ENCODE peak calls at places on chromosomes 16 and 17, in five cellular contexts. U is left ventricle myocardium inferior; X is fibroblast of lung; G is left lung; J is naive thymus-derived CD4-positive, alpha-beta T cell. H is an unnamed sample. For H3K9me3, the result is how much of the 10 kb centered on the place peaks cover.

GRCh38 chr16:68069511-68070248 is 15.5 kb upstream of the NFATC3 start:
- DNase-seq in U (peak), X (no peak), G (peak), J (peak), H (no peak)

GRCh38 chr17:49509588-49509917 is 14.5 kb downstream of the NGFR start:
- DNase-seq in U (no peak), X (no peak), G (no peak), J (no peak), H (no peak)

GRCh38 chr16:84810518-84811273 is 9.1 kb upstream of the CRISPLD2 start:
- DNase-seq in U (no peak), X (peak), G (no peak), J (peak), H (no peak)

GRCh38 chr16:760498-761343 is at the start of gene MSLN:
- DNase-seq in U (no peak), X (no peak), G (peak), J (no peak), H (no peak)

GRCh38 chr17:56973520-56973919 is 4.4 kb upstream of the SCPEP1 start:
- DNase-seq in U (no peak), X (peak), G (no peak), J (no peak), H (no peak)

GRCh38 chr17:391850-392249 is 39.2 kb upstream of the RPH3AL start:
- DNase-seq in U (no peak), X (no peak), G (no peak), J (no peak), H (no peak)

GRCh38 chr16:51982715-51983680 is 563.9 kb downstream of the TOX3 start:
- DNase-seq in U (no peak), X (peak), G (no peak), J (peak), H (no peak)

GRCh38 chr17:62801553-62801952 is 6.6 kb downstream of the MARCHF10 start:
- DNase-seq in U (no peak), X (no peak), G (no peak), J (no peak), H (no peak)

GRCh38 chr16:11629071-11630030 is 38.9 kb upstream of the SNN start:
- DNase-seq in U (peak), X (peak), G (peak), J (peak), H (no peak)

GRCh38 chr17:40218740-40219072 is 398 bp upstream of the WIPF2 start:
- DNase-seq in U (peak), X (peak), G (peak), J (peak), H (peak)

GRCh38 chr17:33113281-33114010 is 121.8 kb downstream of the SPACA3 start:
- DNase-seq in U (no peak), X (peak), G (no peak), J (no peak), H (no peak)

GRCh38 chr16:2364638-2365210 is 24.2 kb upstream of the ABCA3 start:
- DNase-seq in U (no peak), X (no peak), G (no peak), J (no peak), H (no peak)

GRCh38 chr16:27759301-27759871 is 209.4 kb downstream of the KATNIP start:
- DNase-seq in U (no peak), X (peak), G (no peak), J (no peak), H (no peak)

GRCh38 chr17:61799812-61800484 is 63.4 kb downstream of the BRIP1 start:
- DNase-seq in U (no peak), X (no peak), G (no peak), J (no peak), H (no peak)

GRCh38 chr17:56629450-56630187 is 36.1 kb downstream of the NOG start:
- DNase-seq in U (no peak), X (peak), G (no peak), J (peak), H (no peak)

GRCh38 chr17:39665642-39666221 is 583 bp downstream of the TCAP start:
- DNase-seq in U (no peak), X (no peak), G (no peak), J (no peak), H (no peak)

GRCh38 chr16:82024883-82025282 is 10.2 kb upstream of the HSD17B2 start:
- DNase-seq in U (no peak), X (no peak), G (no peak), J (no peak), H (no peak)

GRCh38 chr16:79286646-79287423 is 313.7 kb downstream of the MAF start:
- DNase-seq in U (peak), X (no peak), G (peak), J (peak), H (no peak)

GRCh38 chr16:49262501-49262900 is 19.1 kb downstream of the CBLN1 start:
- DNase-seq in U (no peak), X (no peak), G (no peak), J (no peak), H (no peak)

GRCh38 chr17:20009052-20009301 is 182 bp upstream of the SPECC1 start:
- DNase-seq in U (no peak), X (no peak), G (no peak), J (no peak), H (no peak)

GRCh38 chr16:14392960-14393359 is 237.1 kb downstream of the PARN start:
- DNase-seq in U (no peak), X (no peak), G (no peak), J (no peak), H (no peak)

DNA sequence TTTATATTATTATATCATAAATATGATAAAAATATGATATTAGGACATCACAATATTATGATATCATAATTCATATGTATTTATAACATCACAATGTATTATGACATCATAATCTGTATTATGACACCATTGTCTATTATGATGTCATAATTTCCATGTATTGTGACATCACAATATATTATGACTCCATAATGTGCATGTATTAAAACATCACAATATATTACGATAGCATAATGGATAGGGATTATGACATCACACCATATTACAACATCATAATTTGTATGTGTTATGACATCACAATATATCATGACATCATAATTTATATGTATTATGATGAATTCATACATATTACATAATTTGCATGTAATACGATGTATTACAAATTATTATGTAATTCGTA is 1755.9 kb downstream of the TP53TG3F start:
- DNase-seq in U (no peak), X (no peak), G (no peak), J (no peak), H (no peak)
- H3K9me3 ChIP-seq in U (under half), X (under half), G (under half), J (under half), H (under half)

DNA sequence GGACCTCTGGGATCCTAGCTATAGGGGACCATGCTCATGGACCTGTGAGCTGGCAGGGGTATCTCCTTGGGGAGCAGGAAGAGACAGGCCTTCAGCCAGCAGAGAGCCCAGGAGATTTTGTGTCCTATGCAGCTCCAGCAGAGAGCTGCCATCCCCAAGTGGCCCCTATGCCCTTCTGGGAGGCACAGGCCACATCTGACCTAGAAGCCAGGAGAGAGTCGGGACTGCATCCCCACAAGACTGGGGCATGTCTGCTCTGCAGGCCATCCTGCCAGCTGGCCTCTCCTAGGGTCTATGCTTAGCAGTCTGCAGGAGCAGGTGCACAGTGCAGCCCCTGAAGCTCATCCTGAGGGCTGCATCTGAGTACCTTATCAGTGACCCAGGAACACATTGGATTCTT is 279.5 kb downstream of the KIF2B start:
- DNase-seq in U (no peak), X (no peak), G (no peak), J (no peak), H (no peak)
- H3K9me3 ChIP-seq in U (half or more), X (under half), G (under half), J (under half), H (under half)

GRCh38 chr17:7380855-7381683 is at the start of gene TNK1:
- DNase-seq in U (peak), X (no peak), G (peak), J (no peak), H (no peak)

GRCh38 chr17:7383742-7384488 is 3.0 kb downstream of the TNK1 start:
- DNase-seq in U (peak), X (no peak), G (no peak), J (peak), H (peak)

GRCh38 chr17:7384489-7385081 is 3.7 kb downstream of the TNK1 start:
- DNase-seq in U (no peak), X (no peak), G (no peak), J (peak), H (no peak)

GRCh38 chr17:7382901-7383300 is 2.0 kb downstream of the TNK1 start:
- DNase-seq in U (no peak), X (no peak), G (no peak), J (no peak), H (no peak)

DNA sequence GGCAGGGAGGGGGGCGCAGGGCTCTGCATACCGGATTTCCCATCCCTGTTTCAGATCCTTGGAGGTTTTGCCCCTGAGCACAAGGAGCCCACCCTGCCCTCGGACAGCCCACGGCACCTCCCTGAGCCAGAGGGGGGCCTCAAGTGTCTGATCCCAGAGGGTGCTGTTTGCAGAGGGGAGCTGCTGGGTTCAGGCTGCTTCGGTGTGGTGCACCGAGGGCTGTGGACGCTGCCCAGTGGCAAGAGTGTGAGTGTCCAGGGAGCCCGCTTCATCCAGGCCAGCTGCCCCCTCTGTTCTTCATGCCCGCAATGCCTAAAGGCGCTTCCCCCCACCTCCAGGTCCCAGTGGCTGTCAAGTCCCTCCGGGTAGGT is 2.5 kb downstream of the TNK1 start:
- DNase-seq in U (no peak), X (no peak), G (no peak), J (no peak), H (no peak)
- H3K9me3 ChIP-seq in U (under half), X (under half), G (under half), J (under half), H (under half)

GRCh38 chr17:37273419-37274051 is 102.2 kb upstream of the C17orf78 start:
- DNase-seq in U (no peak), X (peak), G (no peak), J (no peak), H (no peak)

GRCh38 chr17:37278247-37278894 is 97.4 kb upstream of the C17orf78 start:
- DNase-seq in U (no peak), X (no peak), G (no peak), J (no peak), H (no peak)

GRCh38 chr17:37276475-37276874 is 99.3 kb upstream of the C17orf78 start:
- DNase-seq in U (no peak), X (no peak), G (no peak), J (no peak), H (no peak)

DNA sequence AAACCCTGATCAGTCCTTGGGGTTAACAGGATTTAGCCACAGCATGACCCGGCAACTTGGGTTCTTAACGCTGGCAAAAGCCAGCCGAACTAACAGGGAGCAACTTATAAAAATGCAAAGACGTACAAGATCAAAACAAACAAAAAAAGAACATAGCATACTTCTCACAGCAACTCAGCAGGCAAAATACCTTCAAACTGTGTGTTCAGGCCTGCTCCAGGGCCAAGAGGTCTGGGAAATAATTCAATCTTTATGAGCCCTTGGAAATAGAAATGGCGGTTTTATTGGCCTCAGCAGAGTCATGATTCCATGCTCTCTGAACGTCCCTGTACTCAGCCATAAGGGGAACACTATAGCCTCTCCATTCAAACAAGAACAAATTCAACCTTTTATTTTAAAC is 101.4 kb upstream of the C17orf78 start:
- DNase-seq in U (no peak), X (no peak), G (no peak), J (no peak), H (no peak)
- H3K9me3 ChIP-seq in U (under half), X (under half), G (under half), J (under half), H (under half)

DNA sequence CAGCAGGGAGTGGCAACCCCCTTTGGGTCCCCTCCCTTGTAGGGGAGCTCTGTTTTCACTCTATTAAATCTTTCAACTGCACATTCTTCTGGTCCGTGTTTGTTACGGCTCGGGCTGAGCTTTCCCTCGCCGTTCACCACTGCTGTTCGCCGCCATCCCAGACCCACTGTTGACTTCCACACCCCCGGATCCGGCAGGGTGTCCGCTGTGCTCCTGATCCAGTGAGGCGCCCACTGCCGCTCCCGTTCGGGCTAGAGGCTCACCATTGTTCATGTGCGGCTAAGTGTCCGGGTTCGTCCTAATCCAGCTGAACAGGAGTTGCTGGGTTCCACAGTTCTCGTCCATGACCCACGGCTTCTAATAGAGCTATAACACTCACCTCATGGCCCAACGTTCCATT is 408.1 kb downstream of the KCNJ2 start:
- DNase-seq in U (no peak), X (no peak), G (no peak), J (no peak), H (no peak)
- H3K9me3 ChIP-seq in U (under half), X (under half), G (under half), J (under half), H (under half)

GRCh38 chr17:4032245-4032644 is 68.0 kb upstream of the ATP2A3 start:
- DNase-seq in U (no peak), X (no peak), G (no peak), J (no peak), H (no peak)

GRCh38 chr17:4032738-4033137 is 68.5 kb upstream of the ATP2A3 start:
- DNase-seq in U (no peak), X (no peak), G (no peak), J (no peak), H (no peak)

GRCh38 chr17:4023220-4023619 is 59.0 kb upstream of the ATP2A3 start:
- DNase-seq in U (no peak), X (no peak), G (no peak), J (no peak), H (no peak)

GRCh38 chr17:4026255-4026654 is 62.0 kb upstream of the ATP2A3 start:
- DNase-seq in U (no peak), X (no peak), G (no peak), J (no peak), H (no peak)

GRCh38 chr17:4028436-4028835 is 64.2 kb upstream of the ATP2A3 start:
- DNase-seq in U (no peak), X (no peak), G (no peak), J (no peak), H (no peak)
- H3K9me3 ChIP-seq in U (under half), X (under half), G (under half), J (under half), H (under half)

GRCh38 chr17:64940055-64940454 is 20.8 kb upstream of the LRRC37A3 start:
- DNase-seq in U (no peak), X (no peak), G (no peak), J (no peak), H (no peak)
- H3K9me3 ChIP-seq in U (under half), X (under half), G (under half), J (under half), H (under half)

GRCh38 chr16:50384500-50385122 is 15.8 kb upstream of the BRD7 start:
- DNase-seq in U (no peak), X (no peak), G (no peak), J (no peak), H (no peak)
- H3K9me3 ChIP-seq in U (under half), X (under half), G (under half), J (under half), H (under half)

DNA sequence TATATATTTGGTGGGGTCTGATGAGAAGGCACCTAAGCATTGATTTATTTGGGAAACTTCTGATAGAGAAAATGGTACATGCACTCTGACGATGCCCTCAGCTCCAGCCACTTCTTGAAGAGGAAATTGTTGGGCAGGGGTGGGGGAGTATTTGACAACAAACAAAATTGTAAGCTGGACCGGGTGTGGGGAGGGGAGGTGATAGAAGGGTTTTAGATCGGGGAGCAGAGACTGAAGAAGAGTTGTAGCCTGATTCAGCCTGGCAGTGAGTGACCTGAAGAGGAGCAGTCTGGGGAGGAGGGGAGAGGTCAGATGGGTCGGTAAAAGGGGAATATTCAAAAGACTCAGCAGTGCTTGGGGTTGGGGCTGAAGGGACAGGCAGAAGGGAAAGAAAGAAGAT is 2284.7 kb downstream of the TP53TG3F start:
- DNase-seq in U (no peak), X (no peak), G (no peak), J (no peak), H (no peak)
- H3K9me3 ChIP-seq in U (under half), X (under half), G (under half), J (half or more), H (under half)

DNA sequence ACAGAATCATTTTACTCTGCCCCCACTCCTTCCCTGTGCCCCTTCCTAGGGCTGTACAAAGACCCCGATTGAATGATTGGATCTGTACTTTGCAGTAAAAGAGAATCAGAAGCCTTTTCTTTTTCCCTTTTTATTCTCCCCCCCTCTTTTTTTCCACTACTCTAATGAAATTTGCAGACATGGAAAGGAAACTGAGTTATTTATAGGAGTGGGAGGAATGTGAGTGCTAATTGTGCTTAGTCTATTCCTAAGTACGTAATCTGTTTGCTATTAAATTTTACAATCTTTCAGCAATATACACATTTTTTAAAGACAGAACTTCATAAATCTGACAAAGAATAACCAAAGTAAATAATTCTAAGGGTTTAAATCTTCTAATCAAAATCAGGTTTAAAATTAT is 314.3 kb downstream of the MAP2K6 start:
- DNase-seq in U (no peak), X (no peak), G (no peak), J (no peak), H (no peak)
- H3K9me3 ChIP-seq in U (under half), X (under half), G (under half), J (under half), H (under half)